ENCODE peak calls at places on chromosomes 4 and X, in four cellular contexts. One of them, this sample, is unnamed.

GRCh38 chr4:48093949-48094550 is 40.0 kb downstream of the TXK start:
- DNase-seq in GM23338: peak; percentile 18
- DNase-seq in uterus: no peak
- DNase-seq in BE2C: no peak
- DNase-seq in this sample: no peak

GRCh38 chr4:76459291-76459723 is 24.3 kb downstream of the SHROOM3 start:
- DNase-seq in GM23338: peak; percentile 97
- DNase-seq in uterus: no peak
- DNase-seq in BE2C: no peak
- DNase-seq in this sample: no peak

GRCh38 chr4:107826427-107826980 is 1.8 kb downstream of the SGMS2 start:
- DNase-seq in GM23338: no peak
- DNase-seq in uterus: no peak
- DNase-seq in BE2C: no peak
- DNase-seq in this sample: no peak

GRCh38 chr4:3391422-3391821 is 50.3 kb upstream of the HGFAC start:
- DNase-seq in uterus: no peak
- DNase-seq in BE2C: no peak
- DNase-seq in GM23338: no peak
- DNase-seq in this sample: no peak

GRCh38 chr4:74095482-74095881 is 3.5 kb downstream of the CXCL2 start:
- DNase-seq in uterus: no peak
- DNase-seq in BE2C: no peak
- DNase-seq in GM23338: no peak
- DNase-seq in this sample: no peak

GRCh38 chr4:140083320-140083719 is 70.7 kb downstream of the MAML3 start:
- DNase-seq in BE2C: no peak
- DNase-seq in uterus: no peak
- DNase-seq in GM23338: no peak
- DNase-seq in this sample: no peak

GRCh38 chrX:71652405-71652804 is 14.9 kb upstream of the LOC101059915 start:
- DNase-seq in uterus: peak; percentile 43
- DNase-seq in BE2C: peak; percentile 42
- DNase-seq in GM23338: peak; percentile 62
- DNase-seq in this sample: peak; percentile 45

GRCh38 chr4:40307627-40308497 is 27.3 kb upstream of the CHRNA9 start:
- DNase-seq in GM23338: peak; percentile 37
- DNase-seq in uterus: no peak
- DNase-seq in BE2C: no peak
- DNase-seq in this sample: no peak

GRCh38 chr4:15253346-15253745 is 174.5 kb upstream of the C1QTNF7 start:
- DNase-seq in BE2C: no peak
- DNase-seq in GM23338: no peak
- DNase-seq in uterus: no peak
- DNase-seq in this sample: no peak

GRCh38 chrX:68043713-68044438 is 389.4 kb downstream of the OPHN1 start:
- DNase-seq in uterus: no peak
- DNase-seq in GM23338: no peak
- DNase-seq in BE2C: no peak
- DNase-seq in this sample: no peak

GRCh38 chr4:84971319-84971932 is 4.9 kb upstream of the WDFY3 start:
- DNase-seq in uterus: no peak
- DNase-seq in GM23338: peak; percentile 74
- DNase-seq in BE2C: no peak
- DNase-seq in this sample: no peak

GRCh38 chr4:156298230-156298629 is 344.6 kb upstream of the CTSO start:
- DNase-seq in BE2C: no peak
- DNase-seq in GM23338: peak; percentile 20
- DNase-seq in uterus: peak; percentile 52
- DNase-seq in this sample: no peak

GRCh38 chrX:114615765-114616164 is 31.9 kb downstream of the HTR2C start:
- DNase-seq in uterus: no peak
- DNase-seq in GM23338: no peak
- DNase-seq in BE2C: no peak
- DNase-seq in this sample: no peak

GRCh38 chrX:290476-291166 is 9.4 kb downstream of the PLCXD1 start:
- DNase-seq in GM23338: no peak
- DNase-seq in uterus: no peak
- DNase-seq in BE2C: no peak
- DNase-seq in this sample: no peak

GRCh38 chrX:50813843-50814661 is at the start of gene SHROOM4:
- DNase-seq in uterus: peak; percentile 20
- DNase-seq in BE2C: peak; percentile 14
- DNase-seq in GM23338: peak; percentile 81
- DNase-seq in this sample: peak; percentile 48

GRCh38 chr4:88989990-88990389 is 67.0 kb downstream of the FAM13A start:
- DNase-seq in uterus: no peak
- DNase-seq in BE2C: no peak
- DNase-seq in GM23338: no peak
- DNase-seq in this sample: no peak

GRCh38 chrX:23907496-23908218 is at the start of the genes APOO and CXorf58:
- DNase-seq in uterus: peak; percentile 88
- DNase-seq in GM23338: peak; percentile 92
- DNase-seq in BE2C: peak; percentile 92
- DNase-seq in this sample: peak; percentile 88

GRCh38 chrX:30715976-30716375 is 62.8 kb downstream of the GK start:
- DNase-seq in GM23338: no peak
- DNase-seq in uterus: no peak
- DNase-seq in BE2C: no peak
- DNase-seq in this sample: no peak

GRCh38 chr4:188941524-188942109 is 802.4 kb downstream of the TRIML1 start:
- DNase-seq in BE2C: no peak
- DNase-seq in GM23338: no peak
- DNase-seq in uterus: no peak
- DNase-seq in this sample: no peak

GRCh38 chr4:96037705-96038104 is 197.8 kb downstream of the PDHA2 start:
- DNase-seq in uterus: no peak
- DNase-seq in GM23338: no peak
- DNase-seq in BE2C: no peak
- DNase-seq in this sample: no peak

GRCh38 chr4:56410247-56410646 is 23.0 kb upstream of the AASDH start:
- DNase-seq in uterus: peak; percentile 72
- DNase-seq in GM23338: peak; percentile 94
- DNase-seq in BE2C: peak; percentile 32
- DNase-seq in this sample: peak; percentile 67

DNA sequence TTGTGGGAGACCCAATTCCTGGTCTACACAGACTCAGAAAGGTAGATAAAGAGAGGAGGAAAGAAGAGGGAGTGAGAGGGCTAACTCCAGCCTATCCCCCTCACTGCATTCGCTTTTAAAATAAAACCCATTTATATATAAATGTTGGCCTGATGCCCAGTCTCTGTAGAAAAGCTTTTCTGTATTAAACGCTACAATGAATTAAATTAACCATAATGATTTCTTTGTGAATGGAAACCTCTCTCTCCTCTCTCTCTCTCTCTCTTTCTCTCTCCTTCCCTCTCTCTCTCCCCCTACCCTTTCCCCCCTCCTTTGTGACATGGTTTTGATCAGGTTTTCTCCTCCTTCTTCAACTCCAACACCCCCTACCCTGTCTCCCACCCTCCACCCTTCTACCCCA is 34.8 kb downstream of the PJA1 start:
- DNase-seq in BE2C: no peak
- DNase-seq in GM23338: no peak
- DNase-seq in uterus: no peak
- DNase-seq in this sample: no peak
- TF ChIP-seq CTCF in BE2C: no peak
- TF ChIP-seq CTCF in GM23338: no peak
- TF ChIP-seq CTCF in uterus: no peak
- TF ChIP-seq CTCF in this sample: no peak

GRCh38 chr4:1406416-1406945 is at the start of gene NKX1-1:
- DNase-seq in BE2C: no peak
- DNase-seq in uterus: no peak
- DNase-seq in GM23338: peak; percentile 58
- DNase-seq in this sample: no peak
- H3K27me3 ChIP-seq in BE2C: peaks cover 98% of the 10 kb centered on the region
- H3K27me3 ChIP-seq in uterus: peaks cover 30% of the 10 kb centered on the region
- H3K27me3 ChIP-seq in GM23338: peaks cover 98% of the 10 kb centered on the region
- H3K27me3 ChIP-seq in this sample: peaks cover 39% of the 10 kb centered on the region

DNA sequence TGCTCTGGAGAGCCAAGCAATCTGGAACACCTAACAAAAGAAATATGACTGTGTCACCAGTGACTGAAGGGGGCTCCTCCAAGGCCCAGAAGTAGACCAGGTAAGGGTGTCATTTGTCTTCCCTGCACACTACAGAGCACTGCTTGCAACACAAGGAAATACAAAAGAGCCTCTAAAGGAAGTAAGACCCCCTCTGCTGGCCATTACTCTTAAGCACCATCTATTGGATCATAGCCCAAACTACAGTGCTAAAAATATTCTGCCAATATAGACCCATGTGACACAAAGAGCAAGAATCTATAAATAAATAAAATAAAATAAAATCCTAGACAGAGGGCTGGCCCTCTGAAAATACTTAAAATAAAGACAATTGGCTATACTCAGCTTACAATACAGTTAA is 528.7 kb downstream of the TMA16 start:
- DNase-seq in BE2C: no peak
- DNase-seq in GM23338: peak; percentile 65
- DNase-seq in uterus: no peak
- DNase-seq in this sample: no peak
- TF ChIP-seq CTCF in BE2C: no peak
- TF ChIP-seq CTCF in GM23338: peak; percentile 54
- TF ChIP-seq CTCF in uterus: no peak
- TF ChIP-seq CTCF in this sample: no peak

DNA sequence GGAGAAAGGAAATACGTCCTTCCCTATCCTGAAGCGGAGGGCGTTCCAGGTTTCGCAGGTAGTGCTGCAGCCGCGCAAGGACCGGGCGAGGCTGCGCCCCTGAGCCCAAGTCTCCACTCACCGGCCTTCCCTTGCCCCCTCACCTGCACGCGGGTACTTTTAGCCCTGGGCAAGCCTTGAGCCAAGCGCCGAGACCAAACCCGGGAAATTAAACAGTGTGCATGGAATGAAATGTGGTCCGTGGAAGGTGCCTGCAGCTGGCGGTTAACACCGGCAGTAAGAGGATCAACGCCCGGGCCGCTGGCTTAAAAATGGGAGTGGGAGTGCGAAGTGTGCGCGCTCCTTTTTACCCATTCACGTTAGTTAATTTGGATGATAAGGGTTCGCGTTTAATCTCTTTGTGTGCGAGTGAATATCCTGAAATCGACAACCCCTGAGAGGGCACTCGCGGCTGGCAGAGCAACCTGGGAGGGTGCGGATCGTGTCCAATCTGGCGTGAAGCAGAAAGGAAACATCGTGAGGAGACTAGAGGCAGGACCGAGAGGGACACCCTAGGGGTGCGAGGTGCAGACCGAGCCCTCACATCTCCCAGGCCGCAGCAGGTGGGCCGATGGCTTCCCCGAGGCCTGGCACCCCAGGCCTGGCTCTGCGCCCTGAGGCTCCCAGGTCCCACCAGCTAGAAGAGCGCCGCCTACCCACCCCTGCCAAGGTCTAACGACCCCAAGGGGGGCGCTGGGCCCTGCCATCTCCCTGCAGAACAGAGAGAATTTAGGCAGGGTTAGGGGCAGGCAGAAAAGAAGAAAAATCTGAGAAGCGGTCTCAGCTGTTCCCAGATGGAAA is 2.0 kb upstream of the HELT start:
- DNase-seq in uterus: no peak
- DNase-seq in GM23338: peak; percentile 55
- DNase-seq in BE2C: no peak
- DNase-seq in this sample: no peak
- H3K27me3 ChIP-seq in uterus: peaks cover 14% of the 10 kb centered on the region
- H3K27me3 ChIP-seq in GM23338: peaks cover 99% of the 10 kb centered on the region
- H3K27me3 ChIP-seq in BE2C: peaks cover 82% of the 10 kb centered on the region
- H3K27me3 ChIP-seq in this sample: peaks cover 49% of the 10 kb centered on the region